ENCODE peak calls at places on chromosomes 12 and 14, in six cellular contexts. One of them, this sample, is unnamed.

GRCh38 chr14:50667491-50668007 is 557 bp downstream of the SAV1 start:
- DNase-seq in fibroblast of lung: no peak
- DNase-seq in endothelial cell of umbilical vein: no peak
- DNase-seq in breast epithelium: no peak
- DNase-seq in vagina: no peak
- DNase-seq in brain microvascular endothelial cell: no peak
- DNase-seq in this sample: no peak

GRCh38 chr12:62834971-62835547 is 99.9 kb downstream of the PPM1H start:
- DNase-seq in fibroblast of lung: peak; percentile 69
- DNase-seq in endothelial cell of umbilical vein: no peak
- DNase-seq in breast epithelium: no peak
- DNase-seq in vagina: no peak
- DNase-seq in brain microvascular endothelial cell: peak; percentile 51
- DNase-seq in this sample: no peak

GRCh38 chr12:34405286-34406227 is 383.3 kb downstream of the ALG10 start:
- DNase-seq in fibroblast of lung: no peak
- DNase-seq in endothelial cell of umbilical vein: no peak
- DNase-seq in breast epithelium: no peak
- DNase-seq in vagina: peak; percentile 90
- DNase-seq in brain microvascular endothelial cell: no peak
- DNase-seq in this sample: peak; percentile 8

GRCh38 chr12:78671295-78671694 is 193.3 kb upstream of the SYT1 start:
- DNase-seq in fibroblast of lung: peak; percentile 94
- DNase-seq in endothelial cell of umbilical vein: peak; percentile 24
- DNase-seq in breast epithelium: no peak
- DNase-seq in vagina: no peak
- DNase-seq in brain microvascular endothelial cell: peak; percentile 97
- DNase-seq in this sample: no peak

GRCh38 chr12:110760204-110760609 is 17.5 kb upstream of the PPP1CC start:
- DNase-seq in fibroblast of lung: no peak
- DNase-seq in endothelial cell of umbilical vein: no peak
- DNase-seq in breast epithelium: no peak
- DNase-seq in vagina: no peak
- DNase-seq in brain microvascular endothelial cell: no peak
- DNase-seq in this sample: no peak

GRCh38 chr14:21039585-21040369 is 2.4 kb upstream of the RNASE7 start:
- DNase-seq in fibroblast of lung: peak; percentile 61
- DNase-seq in endothelial cell of umbilical vein: peak; percentile 46
- DNase-seq in breast epithelium: peak; percentile 50
- DNase-seq in vagina: no peak
- DNase-seq in brain microvascular endothelial cell: peak; percentile 53
- DNase-seq in this sample: peak; percentile 45

GRCh38 chr12:108311605-108312004 is 27.5 kb downstream of the CMKLR1 start:
- DNase-seq in fibroblast of lung: no peak
- DNase-seq in endothelial cell of umbilical vein: no peak
- DNase-seq in breast epithelium: no peak
- DNase-seq in vagina: no peak
- DNase-seq in brain microvascular endothelial cell: no peak
- DNase-seq in this sample: no peak

GRCh38 chr12:93699271-93700141 is 22.3 kb downstream of the CRADD start:
- DNase-seq in fibroblast of lung: peak; percentile 95
- DNase-seq in endothelial cell of umbilical vein: no peak
- DNase-seq in breast epithelium: no peak
- DNase-seq in vagina: no peak
- DNase-seq in brain microvascular endothelial cell: peak; percentile 51
- DNase-seq in this sample: no peak

GRCh38 chr14:44353805-44354204 is 153.3 kb downstream of the FSCB start:
- DNase-seq in fibroblast of lung: no peak
- DNase-seq in endothelial cell of umbilical vein: no peak
- DNase-seq in breast epithelium: no peak
- DNase-seq in vagina: no peak
- DNase-seq in brain microvascular endothelial cell: no peak
- DNase-seq in this sample: no peak

GRCh38 chr14:100134591-100134990 is 24.9 kb downstream of the DEGS2 start:
- DNase-seq in fibroblast of lung: no peak
- DNase-seq in endothelial cell of umbilical vein: no peak
- DNase-seq in breast epithelium: no peak
- DNase-seq in vagina: no peak
- DNase-seq in brain microvascular endothelial cell: no peak
- DNase-seq in this sample: no peak

GRCh38 chr14:103527408-103528157 is 1.4 kb upstream of the TRMT61A start:
- DNase-seq in fibroblast of lung: no peak
- DNase-seq in endothelial cell of umbilical vein: no peak
- DNase-seq in breast epithelium: no peak
- DNase-seq in vagina: no peak
- DNase-seq in brain microvascular endothelial cell: peak; percentile 22
- DNase-seq in this sample: no peak

GRCh38 chr12:118103231-118103600 is 595 bp downstream of the VSIG10 start:
- DNase-seq in fibroblast of lung: peak; percentile 30
- DNase-seq in endothelial cell of umbilical vein: peak; percentile 43
- DNase-seq in breast epithelium: no peak
- DNase-seq in vagina: no peak
- DNase-seq in brain microvascular endothelial cell: no peak
- DNase-seq in this sample: no peak

GRCh38 chr12:115336506-115336905 is 652.5 kb upstream of the TBX3 start:
- DNase-seq in fibroblast of lung: peak; percentile 56
- DNase-seq in endothelial cell of umbilical vein: no peak
- DNase-seq in breast epithelium: no peak
- DNase-seq in vagina: no peak
- DNase-seq in brain microvascular endothelial cell: no peak
- DNase-seq in this sample: no peak

GRCh38 chr12:101616027-101616494 is 21.3 kb downstream of the MYBPC1 start:
- DNase-seq in fibroblast of lung: no peak
- DNase-seq in endothelial cell of umbilical vein: peak; percentile 13
- DNase-seq in breast epithelium: no peak
- DNase-seq in vagina: no peak
- DNase-seq in brain microvascular endothelial cell: peak; percentile 3
- DNase-seq in this sample: no peak

GRCh38 chr12:62260733-62261683 is 804 bp downstream of the USP15 start:
- DNase-seq in fibroblast of lung: peak; percentile 58
- DNase-seq in endothelial cell of umbilical vein: peak; percentile 60
- DNase-seq in breast epithelium: peak; percentile 21
- DNase-seq in vagina: no peak
- DNase-seq in brain microvascular endothelial cell: peak; percentile 29
- DNase-seq in this sample: no peak

GRCh38 chr12:63098851-63099250 is 52.1 kb downstream of the AVPR1A start:
- DNase-seq in fibroblast of lung: no peak
- DNase-seq in endothelial cell of umbilical vein: no peak
- DNase-seq in breast epithelium: no peak
- DNase-seq in vagina: no peak
- DNase-seq in brain microvascular endothelial cell: peak; percentile 5
- DNase-seq in this sample: no peak

GRCh38 chr14:99655521-99655920 is 10.6 kb downstream of the HHIPL1 start:
- DNase-seq in fibroblast of lung: peak; percentile 47
- DNase-seq in endothelial cell of umbilical vein: no peak
- DNase-seq in breast epithelium: no peak
- DNase-seq in vagina: no peak
- DNase-seq in brain microvascular endothelial cell: no peak
- DNase-seq in this sample: no peak

DNA sequence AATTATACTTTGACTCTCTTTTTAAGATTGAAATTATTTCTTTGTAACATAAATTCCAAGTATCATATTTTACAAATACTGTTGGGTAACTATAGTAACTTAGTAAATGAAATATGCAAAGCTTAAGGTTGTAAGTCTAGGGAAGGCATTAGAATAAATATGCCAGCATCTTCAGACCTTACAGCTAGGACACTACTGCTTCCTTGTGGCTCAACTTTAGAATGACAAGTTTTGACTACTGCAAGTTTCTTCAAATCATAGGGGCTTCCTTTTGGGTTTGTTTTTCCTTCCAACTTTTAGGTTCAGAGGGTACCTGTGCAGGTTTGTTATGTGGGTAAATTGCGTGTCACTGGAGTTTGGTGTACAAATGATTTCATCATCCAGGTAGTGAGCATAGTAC is 17.7 kb upstream of the ANP32D start:
- DNase-seq in fibroblast of lung: peak; percentile 19
- DNase-seq in endothelial cell of umbilical vein: peak; percentile 59
- DNase-seq in breast epithelium: no peak
- DNase-seq in vagina: no peak
- DNase-seq in brain microvascular endothelial cell: peak; percentile 8
- DNase-seq in this sample: no peak
- TF ChIP-seq CTCF in fibroblast of lung: peak; percentile 4
- TF ChIP-seq CTCF in endothelial cell of umbilical vein: peak; percentile 57
- TF ChIP-seq CTCF in breast epithelium: no peak
- TF ChIP-seq CTCF in vagina: no peak
- TF ChIP-seq CTCF in brain microvascular endothelial cell: peak; percentile 29
- TF ChIP-seq CTCF in this sample: no peak

GRCh38 chr12:57461904-57462306 is 2.3 kb downstream of the GLI1 start:
- DNase-seq in fibroblast of lung: peak; percentile 47
- DNase-seq in endothelial cell of umbilical vein: no peak
- DNase-seq in breast epithelium: no peak
- DNase-seq in vagina: no peak
- DNase-seq in brain microvascular endothelial cell: no peak
- DNase-seq in this sample: no peak

GRCh38 chr12:57459750-57460400 is at the start of gene GLI1:
- DNase-seq in fibroblast of lung: no peak
- DNase-seq in endothelial cell of umbilical vein: no peak
- DNase-seq in breast epithelium: no peak
- DNase-seq in vagina: no peak
- DNase-seq in brain microvascular endothelial cell: no peak
- DNase-seq in this sample: no peak

GRCh38 chr12:57461326-57461903 is 1.8 kb downstream of the GLI1 start:
- DNase-seq in fibroblast of lung: peak; percentile 70
- DNase-seq in endothelial cell of umbilical vein: peak; percentile 28
- DNase-seq in breast epithelium: peak; percentile 39
- DNase-seq in vagina: no peak
- DNase-seq in brain microvascular endothelial cell: no peak
- DNase-seq in this sample: peak; percentile 74

GRCh38 chr12:57459055-57459749 is 383 bp upstream of the GLI1 start:
- DNase-seq in fibroblast of lung: peak; percentile 95
- DNase-seq in endothelial cell of umbilical vein: peak; percentile 93
- DNase-seq in breast epithelium: peak; percentile 88
- DNase-seq in vagina: no peak
- DNase-seq in brain microvascular endothelial cell: peak; percentile 91
- DNase-seq in this sample: peak; percentile 96

DNA sequence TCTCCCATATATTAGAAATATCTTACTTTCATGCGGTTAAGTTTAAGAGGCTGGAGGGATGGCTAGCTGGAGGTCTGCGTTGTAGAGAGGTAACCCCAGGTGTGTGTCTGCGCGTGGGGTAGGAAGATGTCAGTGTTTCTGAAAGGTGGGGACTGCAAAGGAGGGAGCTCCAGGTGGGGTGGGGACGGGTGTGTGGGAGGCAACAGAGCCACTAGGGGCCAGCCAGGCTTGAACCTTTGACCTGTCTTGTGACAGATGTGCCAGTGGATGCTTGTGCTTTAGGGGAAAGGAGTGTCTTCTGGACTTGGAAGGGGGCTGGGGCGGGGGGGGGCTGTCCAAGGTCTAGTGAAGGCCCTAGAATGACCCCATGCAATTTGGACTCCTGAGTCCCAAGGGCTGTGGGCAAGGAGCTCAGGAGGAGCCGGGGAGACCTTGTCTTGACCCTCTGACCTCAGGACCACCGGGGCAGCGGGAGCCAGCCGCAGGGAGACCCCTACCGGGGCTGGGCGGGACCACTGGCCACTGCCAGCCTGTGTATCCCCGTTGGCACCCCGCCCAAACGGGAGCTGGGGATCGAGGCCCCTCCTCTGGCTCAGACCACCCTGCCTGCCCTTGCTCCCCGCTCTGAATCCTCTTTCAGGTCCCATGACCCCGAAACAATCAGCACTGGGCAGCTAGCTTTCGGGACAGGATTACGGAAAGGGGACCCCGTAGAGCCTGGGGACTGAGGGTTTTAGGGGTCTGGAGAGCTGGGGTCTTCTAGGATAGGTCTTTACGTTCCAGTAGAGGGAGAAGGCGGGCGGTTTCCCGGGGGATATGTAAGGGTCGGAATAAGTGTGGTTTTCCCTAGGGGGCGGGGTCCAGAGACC is 1.1 kb downstream of the GLI1 start:
- DNase-seq in fibroblast of lung: no peak
- DNase-seq in endothelial cell of umbilical vein: no peak
- DNase-seq in breast epithelium: no peak
- DNase-seq in vagina: no peak
- DNase-seq in brain microvascular endothelial cell: no peak
- DNase-seq in this sample: no peak
- TF ChIP-seq CTCF in fibroblast of lung: no peak
- TF ChIP-seq CTCF in endothelial cell of umbilical vein: no peak
- TF ChIP-seq CTCF in breast epithelium: no peak
- TF ChIP-seq CTCF in vagina: no peak
- TF ChIP-seq CTCF in brain microvascular endothelial cell: no peak
- TF ChIP-seq CTCF in this sample: no peak

GRCh38 chr12:5580911-5581488 is 149.1 kb downstream of the NTF3 start:
- DNase-seq in fibroblast of lung: no peak
- DNase-seq in endothelial cell of umbilical vein: no peak
- DNase-seq in breast epithelium: no peak
- DNase-seq in vagina: no peak
- DNase-seq in brain microvascular endothelial cell: no peak
- DNase-seq in this sample: no peak

GRCh38 chr12:5577741-5578140 is 145.8 kb downstream of the NTF3 start:
- DNase-seq in fibroblast of lung: peak; percentile 32
- DNase-seq in endothelial cell of umbilical vein: peak; percentile 24
- DNase-seq in breast epithelium: no peak
- DNase-seq in vagina: no peak
- DNase-seq in brain microvascular endothelial cell: no peak
- DNase-seq in this sample: no peak

GRCh38 chr12:5576011-5576410 is 144.1 kb downstream of the NTF3 start:
- DNase-seq in fibroblast of lung: no peak
- DNase-seq in endothelial cell of umbilical vein: no peak
- DNase-seq in breast epithelium: no peak
- DNase-seq in vagina: no peak
- DNase-seq in brain microvascular endothelial cell: no peak
- DNase-seq in this sample: no peak

GRCh38 chr12:5577239-5577638 is 145.3 kb downstream of the NTF3 start:
- DNase-seq in fibroblast of lung: no peak
- DNase-seq in endothelial cell of umbilical vein: peak; percentile 43
- DNase-seq in breast epithelium: no peak
- DNase-seq in vagina: no peak
- DNase-seq in brain microvascular endothelial cell: no peak
- DNase-seq in this sample: no peak

GRCh38 chr12:5578775-5579174 is 146.9 kb downstream of the NTF3 start:
- DNase-seq in fibroblast of lung: no peak
- DNase-seq in endothelial cell of umbilical vein: no peak
- DNase-seq in breast epithelium: no peak
- DNase-seq in vagina: no peak
- DNase-seq in brain microvascular endothelial cell: no peak
- DNase-seq in this sample: no peak
- TF ChIP-seq CTCF in fibroblast of lung: no peak
- TF ChIP-seq CTCF in endothelial cell of umbilical vein: no peak
- TF ChIP-seq CTCF in breast epithelium: no peak
- TF ChIP-seq CTCF in vagina: no peak
- TF ChIP-seq CTCF in brain microvascular endothelial cell: no peak
- TF ChIP-seq CTCF in this sample: no peak

GRCh38 chr12:76879710-76880025 is 849 bp upstream of the CSRP2 start:
- DNase-seq in fibroblast of lung: no peak
- DNase-seq in endothelial cell of umbilical vein: no peak
- DNase-seq in breast epithelium: no peak
- DNase-seq in vagina: no peak
- DNase-seq in brain microvascular endothelial cell: peak; percentile 45
- DNase-seq in this sample: no peak

GRCh38 chr12:76880156-76881023 is 1.6 kb upstream of the CSRP2 start:
- DNase-seq in fibroblast of lung: peak; percentile 40
- DNase-seq in endothelial cell of umbilical vein: peak; percentile 29
- DNase-seq in breast epithelium: no peak
- DNase-seq in vagina: no peak
- DNase-seq in brain microvascular endothelial cell: peak; percentile 22
- DNase-seq in this sample: no peak

GRCh38 chr12:76878899-76879709 is at the start of gene CSRP2:
- DNase-seq in fibroblast of lung: peak; percentile 89
- DNase-seq in endothelial cell of umbilical vein: peak; percentile 86
- DNase-seq in breast epithelium: peak; percentile 85
- DNase-seq in vagina: no peak
- DNase-seq in brain microvascular endothelial cell: peak; percentile 66
- DNase-seq in this sample: peak; percentile 88

GRCh38 chr12:76876696-76877229 is 2.1 kb downstream of the CSRP2 start:
- DNase-seq in fibroblast of lung: no peak
- DNase-seq in endothelial cell of umbilical vein: no peak
- DNase-seq in breast epithelium: no peak
- DNase-seq in vagina: no peak
- DNase-seq in brain microvascular endothelial cell: no peak
- DNase-seq in this sample: no peak

GRCh38 chr12:76878045-76878898 is 547 bp downstream of the CSRP2 start:
- DNase-seq in fibroblast of lung: peak; percentile 44
- DNase-seq in endothelial cell of umbilical vein: peak; percentile 22
- DNase-seq in breast epithelium: peak; percentile 55
- DNase-seq in vagina: no peak
- DNase-seq in brain microvascular endothelial cell: no peak
- DNase-seq in this sample: peak; percentile 53
- TF ChIP-seq CTCF in fibroblast of lung: no peak
- TF ChIP-seq CTCF in endothelial cell of umbilical vein: peak; percentile 27
- TF ChIP-seq CTCF in breast epithelium: no peak
- TF ChIP-seq CTCF in vagina: no peak
- TF ChIP-seq CTCF in brain microvascular endothelial cell: peak; percentile 28
- TF ChIP-seq CTCF in this sample: no peak